ENCODE peak calls at places on chromosomes 3 and 15, in ten cellular contexts. U is keratinocyte; A is astrocyte of the cerebellum; M is pancreas; X is fibroblast of lung; O is Karpas-422; V is naive thymus-derived CD4-positive, alpha-beta T cell; W is HL-60; H is fibroblast of villous mesenchyme; B is SK-N-SH. E is an unnamed sample.

GRCh38 chr3:53768478-53769459 is 77.5 kb downstream of the CHDH start:
- DNase-seq in U (no peak), A (no peak), M (no peak), X (no peak), O (no peak), V (no peak), W (no peak), H (no peak), B (no peak), E (no peak)

GRCh38 chr15:92817339-92817886 is 82.7 kb upstream of the CHD2 start:
- DNase-seq in U (no peak), A (no peak), M (no peak), X (no peak), O (peak), V (no peak), W (peak), H (no peak), B (no peak), E (no peak)

GRCh38 chr15:83283813-83284562 is 476 bp downstream of the BNC1 start:
- DNase-seq in U (no peak), A (no peak), M (no peak), X (peak), O (no peak), V (no peak), W (no peak), H (peak), B (peak), E (no peak)

GRCh38 chr3:46693038-46693896 is at the start of gene ALS2CL:
- DNase-seq in U (peak), A (no peak), M (peak), X (no peak), O (no peak), V (peak), W (peak), H (no peak), B (peak), E (no peak)

GRCh38 chr3:129686941-129687340 is 80.5 kb upstream of the PLXND1 start:
- DNase-seq in U (no peak), A (no peak), M (peak), X (no peak), O (no peak), V (no peak), W (no peak), H (no peak), B (no peak), E (no peak)

GRCh38 chr15:68504721-68505090 is 72.7 kb upstream of the ITGA11 start:
- DNase-seq in U (no peak), A (no peak), M (no peak), X (no peak), O (no peak), V (no peak), W (no peak), H (no peak), B (no peak), E (no peak)

GRCh38 chr3:88113311-88114162 is 36.2 kb upstream of the C3orf38 start:
- DNase-seq in U (no peak), A (peak), M (peak), X (peak), O (peak), V (peak), W (peak), H (peak), B (peak), E (peak)

GRCh38 chr3:8413337-8413926 is 88.2 kb upstream of the LMCD1 start:
- DNase-seq in U (no peak), A (no peak), M (no peak), X (no peak), O (no peak), V (no peak), W (no peak), H (no peak), B (no peak), E (no peak)

GRCh38 chr15:42593143-42593542 is 17.7 kb downstream of the STARD9 start:
- DNase-seq in U (no peak), A (no peak), M (no peak), X (no peak), O (no peak), V (no peak), W (no peak), H (peak), B (no peak), E (no peak)

GRCh38 chr15:65869954-65870871 is 922 bp downstream of the RAB11A start:
- DNase-seq in U (no peak), A (no peak), M (peak), X (peak), O (peak), V (peak), W (peak), H (peak), B (peak), E (no peak)

GRCh38 chr3:99534951-99535704 is 103.3 kb upstream of the COL8A1 start:
- DNase-seq in U (peak), A (peak), M (no peak), X (peak), O (peak), V (no peak), W (no peak), H (peak), B (no peak), E (no peak)

GRCh38 chr3:98655666-98656065 is 62.3 kb upstream of the CPOX start:
- DNase-seq in U (no peak), A (peak), M (no peak), X (peak), O (no peak), V (no peak), W (no peak), H (peak), B (no peak), E (no peak)

GRCh38 chr15:100939786-100940185 is 20.6 kb downstream of the LRRK1 start:
- DNase-seq in U (no peak), A (no peak), M (no peak), X (no peak), O (peak), V (no peak), W (peak), H (no peak), B (no peak), E (no peak)

GRCh38 chr3:128076783-128077624 is 24.8 kb downstream of the SEC61A1 start:
- DNase-seq in U (no peak), A (no peak), M (no peak), X (no peak), O (no peak), V (peak), W (peak), H (peak), B (no peak), E (no peak)

GRCh38 chr3:46001178-46001577 is 5.6 kb upstream of the FYCO1 start:
- DNase-seq in U (no peak), A (no peak), M (no peak), X (no peak), O (no peak), V (no peak), W (no peak), H (no peak), B (no peak), E (no peak)

GRCh38 chr3:69385723-69386483 is at the start of gene FRMD4B:
- DNase-seq in U (no peak), A (no peak), M (peak), X (peak), O (no peak), V (no peak), W (peak), H (no peak), B (peak), E (no peak)

GRCh38 chr15:95522533-95522932 is 808.0 kb upstream of the NR2F2 start:
- DNase-seq in U (no peak), A (no peak), M (no peak), X (peak), O (no peak), V (no peak), W (no peak), H (peak), B (no peak), E (no peak)

GRCh38 chr3:7871161-7871560 is 630.5 kb upstream of the LMCD1 start:
- DNase-seq in U (no peak), A (no peak), M (no peak), X (no peak), O (no peak), V (no peak), W (no peak), H (no peak), B (no peak), E (no peak)

GRCh38 chr3:139204756-139205155 is 139.1 kb upstream of the MRPS22 start:
- DNase-seq in U (no peak), A (no peak), M (no peak), X (no peak), O (no peak), V (no peak), W (no peak), H (peak), B (no peak), E (no peak)

GRCh38 chr15:100114526-100114925 is 227.2 kb downstream of the ADAMTS17 start:
- DNase-seq in U (no peak), A (no peak), M (peak), X (peak), O (no peak), V (no peak), W (no peak), H (peak), B (no peak), E (no peak)

GRCh38 chr3:179942560-179943075 is 94.1 kb downstream of the PEX5L start:
- DNase-seq in U (no peak), A (no peak), M (no peak), X (no peak), O (no peak), V (no peak), W (no peak), H (no peak), B (no peak), E (no peak)

GRCh38 chr3:57822686-57823085 is 66.6 kb downstream of the SLMAP start:
- DNase-seq in U (no peak), A (no peak), M (no peak), X (no peak), O (no peak), V (no peak), W (no peak), H (no peak), B (no peak), E (no peak)

GRCh38 chr3:173548261-173548660 is 150.7 kb downstream of the NLGN1 start:
- DNase-seq in U (no peak), A (no peak), M (no peak), X (no peak), O (no peak), V (no peak), W (no peak), H (no peak), B (no peak), E (no peak)

GRCh38 chr3:69051796-69052566 is at the start of gene TMF1:
- DNase-seq in U (peak), A (peak), M (peak), X (peak), O (peak), V (peak), W (peak), H (peak), B (peak), E (peak)

GRCh38 chr3:126557761-126558160 is 971 bp downstream of the C3orf22 start:
- DNase-seq in U (no peak), A (no peak), M (no peak), X (no peak), O (no peak), V (no peak), W (no peak), H (no peak), B (peak), E (no peak)

GRCh38 chr15:60660290-60661051 is 181.5 kb upstream of the ICE2 start:
- DNase-seq in U (no peak), A (peak), M (no peak), X (peak), O (no peak), V (no peak), W (no peak), H (peak), B (peak), E (no peak)

GRCh38 chr3:121821421-121822199 is 13.2 kb downstream of the IQCB1 start:
- DNase-seq in U (no peak), A (no peak), M (no peak), X (peak), O (no peak), V (no peak), W (no peak), H (peak), B (no peak), E (no peak)

GRCh38 chr15:40436116-40436891 is 4.4 kb upstream of the BAHD1 start:
- DNase-seq in U (no peak), A (no peak), M (peak), X (no peak), O (peak), V (no peak), W (no peak), H (no peak), B (peak), E (no peak)

GRCh38 chr3:139107424-139108252 is 62.9 kb upstream of the PRR23C start:
- DNase-seq in U (no peak), A (no peak), M (no peak), X (no peak), O (no peak), V (no peak), W (no peak), H (no peak), B (no peak), E (no peak)

GRCh38 chr15:71136159-71137137 is 21.2 kb downstream of the THSD4 start:
- DNase-seq in U (peak), A (peak), M (no peak), X (peak), O (no peak), V (no peak), W (no peak), H (peak), B (no peak), E (no peak)

GRCh38 chr15:99249270-99249817 is at the start of gene TTC23:
- DNase-seq in U (no peak), A (peak), M (peak), X (peak), O (peak), V (no peak), W (peak), H (peak), B (no peak), E (peak)

GRCh38 chr15:98070132-98070531 is 109.6 kb downstream of the ARRDC4 start:
- DNase-seq in U (no peak), A (peak), M (no peak), X (no peak), O (no peak), V (no peak), W (no peak), H (peak), B (no peak), E (no peak)

GRCh38 chr15:82298520-82298919 is 35.9 kb downstream of the SAXO2 start:
- DNase-seq in U (no peak), A (no peak), M (no peak), X (no peak), O (no peak), V (peak), W (no peak), H (no peak), B (no peak), E (no peak)

GRCh38 chr3:124676236-124676635 is 54.0 kb upstream of the UMPS start:
- DNase-seq in U (no peak), A (peak), M (no peak), X (peak), O (no peak), V (no peak), W (no peak), H (peak), B (no peak), E (no peak)

GRCh38 chr3:171622126-171622525 is 161.9 kb upstream of the TNIK start:
- DNase-seq in U (no peak), A (no peak), M (no peak), X (no peak), O (no peak), V (no peak), W (no peak), H (no peak), B (no peak), E (no peak)

GRCh38 chr3:197014942-197015575 is 14.6 kb downstream of the MELTF start:
- DNase-seq in U (no peak), A (no peak), M (no peak), X (no peak), O (no peak), V (peak), W (no peak), H (no peak), B (no peak), E (no peak)

GRCh38 chr3:161107311-161107710 is 2.2 kb upstream of the B3GALNT1 start:
- DNase-seq in U (no peak), A (no peak), M (no peak), X (no peak), O (no peak), V (no peak), W (no peak), H (no peak), B (no peak), E (no peak)

GRCh38 chr3:161100994-161101393 is 4.2 kb downstream of the B3GALNT1 start:
- DNase-seq in U (no peak), A (no peak), M (no peak), X (no peak), O (no peak), V (no peak), W (no peak), H (no peak), B (no peak), E (no peak)

GRCh38 chr3:161101609-161102008 is 3.5 kb downstream of the B3GALNT1 start:
- DNase-seq in U (no peak), A (no peak), M (no peak), X (no peak), O (no peak), V (no peak), W (no peak), H (no peak), B (no peak), E (no peak)

GRCh38 chr3:161108840-161109239 is 3.7 kb upstream of the B3GALNT1 start:
- DNase-seq in U (no peak), A (no peak), M (no peak), X (peak), O (no peak), V (no peak), W (no peak), H (peak), B (no peak), E (no peak)

DNA sequence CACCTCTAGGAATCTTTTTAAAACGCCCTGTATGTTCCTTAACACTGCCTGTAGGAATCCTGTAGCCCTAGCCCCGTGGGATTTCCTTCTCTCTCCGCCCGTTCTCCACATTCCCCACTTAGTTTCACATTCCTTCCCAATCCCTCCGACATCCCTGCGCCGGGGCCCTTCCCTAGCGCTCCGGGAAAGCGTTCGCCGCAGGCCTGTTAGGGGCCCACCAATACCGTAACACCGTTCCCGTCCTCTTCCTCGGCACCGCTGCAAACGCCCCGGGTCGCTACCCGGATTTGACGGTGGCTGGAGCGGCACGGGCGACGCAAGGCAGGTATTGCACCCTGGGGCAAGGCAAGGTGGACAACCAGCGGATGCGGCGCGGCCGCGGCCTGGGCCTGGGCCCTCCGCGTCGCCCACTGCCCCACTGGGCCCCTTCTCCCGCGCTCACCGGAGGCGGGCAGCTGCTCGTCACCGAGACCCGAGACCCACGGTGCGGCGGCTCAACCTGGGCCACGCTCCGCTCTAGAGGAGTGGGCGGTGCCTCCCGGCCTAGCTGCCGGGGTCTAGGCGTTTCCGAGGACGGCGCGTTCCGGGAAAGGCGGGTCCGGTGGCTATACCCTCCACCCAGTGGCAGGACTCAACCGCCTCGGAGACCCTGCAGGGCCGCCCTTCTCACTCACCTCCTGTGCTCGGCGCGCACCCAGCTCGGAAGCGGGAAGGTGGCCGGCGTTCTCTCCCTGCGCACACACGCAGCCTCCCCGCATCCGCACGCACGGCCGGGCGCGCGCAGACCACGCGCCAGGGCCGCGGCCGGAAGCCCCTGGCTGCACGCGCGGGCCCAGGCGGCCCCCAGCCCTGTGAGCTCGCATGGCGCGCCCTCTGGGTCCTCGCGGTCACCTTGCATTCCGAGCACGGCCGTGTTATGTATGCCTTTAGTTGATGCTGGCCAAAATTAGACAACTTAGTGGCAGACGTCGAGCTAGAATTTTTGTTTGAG is at the start of gene B3GALNT1:
- DNase-seq in U (no peak), A (peak), M (peak), X (peak), O (peak), V (no peak), W (no peak), H (peak), B (peak), E (no peak)
- H3K4me3 ChIP-seq in U (peak), A (peak), M (peak), X (peak), O (peak), V (peak), W (peak), H (peak), B (peak), E (peak)

GRCh38 chr3:182686033-182686886 is 107.0 kb upstream of the ATP11B start:
- DNase-seq in U (no peak), A (no peak), M (no peak), X (no peak), O (no peak), V (no peak), W (no peak), H (no peak), B (no peak), E (no peak)

GRCh38 chr3:182682263-182683229 is 110.8 kb upstream of the ATP11B start:
- DNase-seq in U (no peak), A (no peak), M (peak), X (peak), O (peak), V (peak), W (peak), H (peak), B (peak), E (no peak)

DNA sequence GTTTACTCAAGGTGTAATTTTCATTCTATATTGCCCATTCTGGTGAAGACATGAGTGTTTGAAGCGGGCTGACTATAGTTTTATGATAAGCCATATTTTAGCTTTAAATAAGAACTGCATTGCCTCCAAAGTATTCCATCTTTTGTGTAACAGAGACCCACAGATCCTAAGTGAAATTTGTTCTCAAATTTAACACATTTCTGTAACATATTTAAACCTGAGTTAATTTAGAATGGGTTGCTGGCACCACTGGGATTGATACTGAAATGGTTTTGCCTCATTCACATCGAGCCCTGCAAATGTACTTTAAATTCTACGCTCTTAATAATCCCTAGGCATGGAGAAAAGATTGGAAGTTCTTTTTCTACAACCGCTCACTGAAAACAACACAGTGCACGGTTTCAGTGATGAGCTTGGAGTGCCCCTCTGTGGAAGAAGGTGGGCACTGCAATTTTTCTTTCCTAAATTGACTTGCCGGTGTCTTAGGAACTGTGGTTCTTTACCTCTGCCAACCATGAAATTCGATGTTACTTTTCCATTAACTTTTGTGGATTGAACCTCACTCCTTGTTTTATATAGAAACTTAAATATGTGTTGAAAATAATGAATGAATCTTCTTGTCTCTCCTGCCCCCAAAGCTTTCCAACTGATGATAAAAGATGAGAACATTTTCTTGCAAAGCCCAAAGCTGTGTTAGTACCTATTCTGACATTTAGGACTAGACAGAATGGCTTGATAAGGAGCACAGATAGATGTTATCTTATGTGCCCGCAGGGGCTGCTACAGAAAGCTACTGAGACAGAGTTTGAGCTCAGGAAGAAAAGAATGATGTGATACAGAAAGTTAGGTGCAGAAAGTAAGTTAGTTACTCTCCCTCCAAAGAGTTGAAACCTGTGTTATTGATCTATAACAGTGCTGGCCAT is 109.7 kb upstream of the ATP11B start:
- DNase-seq in U (no peak), A (peak), M (peak), X (peak), O (peak), V (peak), W (peak), H (peak), B (peak), E (peak)
- H3K4me3 ChIP-seq in U (no peak), A (peak), M (peak), X (peak), O (peak), V (peak), W (no peak), H (no peak), B (no peak), E (peak)

GRCh38 chr3:119899178-119899511 is 117.2 kb downstream of the NR1I2 start:
- DNase-seq in U (no peak), A (no peak), M (no peak), X (no peak), O (no peak), V (no peak), W (no peak), H (no peak), B (no peak), E (no peak)
- H3K4me3 ChIP-seq in U (no peak), A (no peak), M (no peak), X (no peak), O (no peak), V (no peak), W (no peak), H (no peak), B (no peak), E (no peak)

GRCh38 chr15:48190932-48191573 is 412 bp upstream of the CTXN2 start:
- DNase-seq in U (peak), A (peak), M (peak), X (peak), O (peak), V (no peak), W (peak), H (peak), B (peak), E (no peak)

GRCh38 chr15:48186271-48186670 is 5.2 kb upstream of the CTXN2 start:
- DNase-seq in U (no peak), A (no peak), M (no peak), X (no peak), O (no peak), V (no peak), W (no peak), H (no peak), B (peak), E (no peak)

GRCh38 chr15:48191574-48192225 is at the start of gene CTXN2:
- DNase-seq in U (no peak), A (no peak), M (no peak), X (peak), O (no peak), V (no peak), W (no peak), H (no peak), B (peak), E (no peak)
- H3K4me3 ChIP-seq in U (no peak), A (peak), M (peak), X (no peak), O (no peak), V (no peak), W (no peak), H (no peak), B (peak), E (peak)

E was measured in epithelial cell of proximal tubule.